ENCODE peak calls at places on chromosomes 4 and X, in eight cellular contexts. One of them, this sample, is unnamed.

GRCh38 chr4:181684310-181684709 is 558.9 kb upstream of the TENM3 start:
- DNase-seq in EH: peak; percentile 91
- DNase-seq in activated CD8-positive, alpha-beta memory T cell treated with anti-CD3 and anti-CD28 coated beads for 48 hours: no peak
- DNase-seq in activated B cell treated with CpG ODN at 0.5 μM for 24 hours: no peak
- DNase-seq in choroid plexus epithelial cell: peak; percentile 91
- DNase-seq in COR-L47: no peak
- DNase-seq in activated CD4-positive, alpha-beta T cell treated with anti-CD3 and anti-CD28 coated beads, Interleukin-2, amount 50 U/mL, for 24 hours: no peak
- DNase-seq in caudate nucleus: no peak
- DNase-seq in this sample: no peak

GRCh38 chr4:10721616-10722015 is 37.0 kb upstream of the CLNK start:
- DNase-seq in activated B cell treated with CpG ODN at 0.5 μM for 24 hours: no peak
- DNase-seq in choroid plexus epithelial cell: no peak
- DNase-seq in activated CD8-positive, alpha-beta memory T cell treated with anti-CD3 and anti-CD28 coated beads for 48 hours: no peak
- DNase-seq in activated CD4-positive, alpha-beta T cell treated with anti-CD3 and anti-CD28 coated beads, Interleukin-2, amount 50 U/mL, for 24 hours: no peak
- DNase-seq in caudate nucleus: no peak
- DNase-seq in EH: no peak
- DNase-seq in COR-L47: peak; percentile 25
- DNase-seq in this sample: no peak

GRCh38 chr4:132108784-132109183 is 1040.3 kb upstream of the PCDH10 start:
- DNase-seq in caudate nucleus: no peak
- DNase-seq in activated B cell treated with CpG ODN at 0.5 μM for 24 hours: no peak
- DNase-seq in activated CD8-positive, alpha-beta memory T cell treated with anti-CD3 and anti-CD28 coated beads for 48 hours: no peak
- DNase-seq in EH: peak; percentile 39
- DNase-seq in activated CD4-positive, alpha-beta T cell treated with anti-CD3 and anti-CD28 coated beads, Interleukin-2, amount 50 U/mL, for 24 hours: no peak
- DNase-seq in COR-L47: no peak
- DNase-seq in choroid plexus epithelial cell: peak; percentile 50
- DNase-seq in this sample: no peak

GRCh38 chrX:47272013-47272408 is 39.2 kb downstream of the USP11 start:
- DNase-seq in activated CD4-positive, alpha-beta T cell treated with anti-CD3 and anti-CD28 coated beads, Interleukin-2, amount 50 U/mL, for 24 hours: no peak
- DNase-seq in activated B cell treated with CpG ODN at 0.5 μM for 24 hours: no peak
- DNase-seq in caudate nucleus: no peak
- DNase-seq in choroid plexus epithelial cell: no peak
- DNase-seq in COR-L47: no peak
- DNase-seq in EH: peak; percentile 18
- DNase-seq in activated CD8-positive, alpha-beta memory T cell treated with anti-CD3 and anti-CD28 coated beads for 48 hours: no peak
- DNase-seq in this sample: no peak

GRCh38 chr4:8653326-8654000 is 60.9 kb downstream of the CPZ start:
- DNase-seq in caudate nucleus: no peak
- DNase-seq in activated CD8-positive, alpha-beta memory T cell treated with anti-CD3 and anti-CD28 coated beads for 48 hours: no peak
- DNase-seq in choroid plexus epithelial cell: no peak
- DNase-seq in activated B cell treated with CpG ODN at 0.5 μM for 24 hours: no peak
- DNase-seq in activated CD4-positive, alpha-beta T cell treated with anti-CD3 and anti-CD28 coated beads, Interleukin-2, amount 50 U/mL, for 24 hours: no peak
- DNase-seq in EH: no peak
- DNase-seq in COR-L47: no peak
- DNase-seq in this sample: no peak

GRCh38 chr4:76688737-76689078 is 209.2 kb downstream of the SOWAHB start:
- DNase-seq in COR-L47: peak; percentile 21
- DNase-seq in activated CD4-positive, alpha-beta T cell treated with anti-CD3 and anti-CD28 coated beads, Interleukin-2, amount 50 U/mL, for 24 hours: no peak
- DNase-seq in EH: peak; percentile 48
- DNase-seq in caudate nucleus: no peak
- DNase-seq in activated CD8-positive, alpha-beta memory T cell treated with anti-CD3 and anti-CD28 coated beads for 48 hours: no peak
- DNase-seq in choroid plexus epithelial cell: peak; percentile 66
- DNase-seq in activated B cell treated with CpG ODN at 0.5 μM for 24 hours: no peak
- DNase-seq in this sample: no peak

GRCh38 chr4:3860061-3860912 is 94.1 kb downstream of the ADRA2C start:
- DNase-seq in choroid plexus epithelial cell: no peak
- DNase-seq in caudate nucleus: no peak
- DNase-seq in activated B cell treated with CpG ODN at 0.5 μM for 24 hours: no peak
- DNase-seq in activated CD8-positive, alpha-beta memory T cell treated with anti-CD3 and anti-CD28 coated beads for 48 hours: no peak
- DNase-seq in EH: no peak
- DNase-seq in COR-L47: no peak
- DNase-seq in activated CD4-positive, alpha-beta T cell treated with anti-CD3 and anti-CD28 coated beads, Interleukin-2, amount 50 U/mL, for 24 hours: no peak
- DNase-seq in this sample: no peak

GRCh38 chr4:14896656-14897175 is 105.6 kb upstream of the CPEB2 start:
- DNase-seq in activated CD8-positive, alpha-beta memory T cell treated with anti-CD3 and anti-CD28 coated beads for 48 hours: no peak
- DNase-seq in COR-L47: no peak
- DNase-seq in EH: no peak
- DNase-seq in caudate nucleus: no peak
- DNase-seq in activated B cell treated with CpG ODN at 0.5 μM for 24 hours: no peak
- DNase-seq in choroid plexus epithelial cell: no peak
- DNase-seq in activated CD4-positive, alpha-beta T cell treated with anti-CD3 and anti-CD28 coated beads, Interleukin-2, amount 50 U/mL, for 24 hours: no peak
- DNase-seq in this sample: no peak

GRCh38 chr4:115537387-115537786 is 424.0 kb upstream of the NDST4 start:
- DNase-seq in activated CD8-positive, alpha-beta memory T cell treated with anti-CD3 and anti-CD28 coated beads for 48 hours: no peak
- DNase-seq in activated CD4-positive, alpha-beta T cell treated with anti-CD3 and anti-CD28 coated beads, Interleukin-2, amount 50 U/mL, for 24 hours: no peak
- DNase-seq in activated B cell treated with CpG ODN at 0.5 μM for 24 hours: no peak
- DNase-seq in EH: no peak
- DNase-seq in caudate nucleus: no peak
- DNase-seq in choroid plexus epithelial cell: peak; percentile 41
- DNase-seq in COR-L47: peak; percentile 14
- DNase-seq in this sample: no peak

GRCh38 chr4:2799444-2799911 is 6.6 kb downstream of the SH3BP2 start:
- DNase-seq in choroid plexus epithelial cell: no peak
- DNase-seq in COR-L47: no peak
- DNase-seq in activated CD4-positive, alpha-beta T cell treated with anti-CD3 and anti-CD28 coated beads, Interleukin-2, amount 50 U/mL, for 24 hours: no peak
- DNase-seq in EH: no peak
- DNase-seq in activated B cell treated with CpG ODN at 0.5 μM for 24 hours: peak; percentile 15
- DNase-seq in activated CD8-positive, alpha-beta memory T cell treated with anti-CD3 and anti-CD28 coated beads for 48 hours: no peak
- DNase-seq in caudate nucleus: no peak
- DNase-seq in this sample: no peak

GRCh38 chr4:31984872-31985271 is 1264.7 kb downstream of the PCDH7 start:
- DNase-seq in activated CD4-positive, alpha-beta T cell treated with anti-CD3 and anti-CD28 coated beads, Interleukin-2, amount 50 U/mL, for 24 hours: no peak
- DNase-seq in choroid plexus epithelial cell: peak; percentile 63
- DNase-seq in activated CD8-positive, alpha-beta memory T cell treated with anti-CD3 and anti-CD28 coated beads for 48 hours: no peak
- DNase-seq in activated B cell treated with CpG ODN at 0.5 μM for 24 hours: no peak
- DNase-seq in EH: no peak
- DNase-seq in caudate nucleus: no peak
- DNase-seq in COR-L47: no peak
- DNase-seq in this sample: no peak